ENCODE peak calls at places on chromosome 1, in nine cellular contexts. V is uterus, A is adrenal gland, H is AG09309, R is sigmoid colon, S is fibroblast of mammary gland, C is left ventricle myocardium inferior, E is tibial artery, M is heart left ventricle. L is an unnamed sample.

GRCh38 chr1:9861371-9861770 is 37.6 kb upstream of the CLSTN1 start:
- DNase-seq in M (no peak), R (no peak), V (no peak), C (no peak), S (no peak), E (no peak), A (no peak), H (no peak), L (peak)

GRCh38 chr1:81998165-81998564 is 197.4 kb downstream of the ADGRL2 start:
- DNase-seq in E (no peak), H (no peak), S (peak), A (no peak), V (no peak), M (no peak), R (no peak), C (peak), L (no peak)

GRCh38 chr1:86548863-86549262 is 2.0 kb downstream of the CLCA4 start:
- DNase-seq in H (no peak), C (no peak), S (no peak), E (no peak), A (no peak), V (no peak), M (no peak), R (no peak), L (no peak)

GRCh38 chr1:168693197-168693871 is 35.7 kb downstream of the DPT start:
- DNase-seq in R (no peak), M (no peak), C (no peak), A (no peak), H (no peak), E (no peak), S (no peak), V (no peak), L (no peak)

GRCh38 chr1:97832490-97832889 is 88.3 kb downstream of the DPYD start:
- DNase-seq in M (no peak), R (no peak), S (peak), E (no peak), A (no peak), V (no peak), H (no peak), C (peak), L (peak)

GRCh38 chr1:17688217-17688810 is 66.8 kb upstream of the ACTL8 start:
- DNase-seq in H (no peak), S (no peak), E (no peak), A (no peak), V (no peak), R (no peak), M (no peak), C (no peak), L (peak)

GRCh38 chr1:9732123-9732971 is 80.8 kb downstream of the PIK3CD start:
- DNase-seq in V (no peak), S (peak), R (no peak), A (no peak), M (peak), H (no peak), C (no peak), E (no peak), L (no peak)

GRCh38 chr1:32962248-32962896 is 2.2 kb downstream of the RNF19B start:
- DNase-seq in R (no peak), S (no peak), C (no peak), A (no peak), M (no peak), V (no peak), H (no peak), E (no peak), L (no peak)

GRCh38 chr1:163720294-163720693 is 398.5 kb downstream of the NUF2 start:
- DNase-seq in H (no peak), M (no peak), A (no peak), S (no peak), C (no peak), E (no peak), R (no peak), V (no peak), L (no peak)

GRCh38 chr1:77978969-77979838 is at the start of gene FUBP1:
- DNase-seq in M (peak), E (peak), R (peak), V (peak), C (peak), A (peak), H (peak), S (peak), L (peak)

GRCh38 chr1:21335750-21336168 is 45.5 kb upstream of the ECE1 start:
- DNase-seq in C (no peak), E (no peak), S (no peak), H (no peak), R (peak), V (no peak), M (peak), A (peak), L (peak)

GRCh38 chr1:21333824-21334213 is 43.6 kb upstream of the ECE1 start:
- DNase-seq in M (peak), V (no peak), H (no peak), S (no peak), R (no peak), E (no peak), A (no peak), C (no peak), L (no peak)

GRCh38 chr1:21334214-21335087 is 44.2 kb upstream of the ECE1 start:
- DNase-seq in A (peak), R (peak), C (peak), M (peak), H (peak), V (peak), E (peak), S (peak), L (peak)

GRCh38 chr1:21337010-21337437 is 46.8 kb upstream of the ECE1 start:
- DNase-seq in A (peak), C (no peak), V (no peak), R (peak), H (no peak), M (peak), S (no peak), E (peak), L (peak)

DNA sequence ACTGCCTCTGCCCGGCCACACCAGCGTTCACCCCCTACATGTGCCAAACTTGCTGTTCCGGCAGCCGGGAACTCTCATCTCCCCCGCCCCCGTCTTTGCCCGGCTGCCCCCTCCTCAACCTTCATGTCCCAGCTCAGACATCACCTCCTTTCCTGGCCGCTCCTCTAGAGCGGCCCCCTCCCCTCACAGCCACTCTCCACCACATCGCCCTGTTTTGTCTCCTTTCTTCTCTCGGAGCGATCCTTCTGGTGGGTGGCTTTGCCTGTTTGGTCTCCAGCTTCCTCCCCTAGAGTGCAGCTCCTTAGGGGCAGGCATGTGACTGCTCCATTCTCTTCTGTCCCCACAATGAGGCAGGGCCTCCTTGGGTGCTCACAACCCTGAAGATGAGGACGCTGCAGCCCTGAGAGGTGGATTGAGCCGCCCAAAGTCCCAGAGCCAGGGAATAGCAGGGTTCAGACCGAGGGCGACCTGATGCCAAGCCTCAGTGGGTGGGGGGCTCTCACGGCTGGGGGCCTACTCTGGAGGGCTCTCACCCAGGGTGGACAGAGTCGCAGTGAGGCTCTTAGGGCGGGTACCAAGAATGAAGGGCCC is 44.9 kb upstream of the ECE1 start:
- DNase-seq in A (no peak), V (no peak), S (no peak), C (no peak), M (peak), H (no peak), R (peak), E (no peak), L (no peak)
- H3K4me3 ChIP-seq in A (peak), V (peak), S (peak), C (peak), M (peak), H (peak), R (peak), E (peak), L (peak)

DNA sequence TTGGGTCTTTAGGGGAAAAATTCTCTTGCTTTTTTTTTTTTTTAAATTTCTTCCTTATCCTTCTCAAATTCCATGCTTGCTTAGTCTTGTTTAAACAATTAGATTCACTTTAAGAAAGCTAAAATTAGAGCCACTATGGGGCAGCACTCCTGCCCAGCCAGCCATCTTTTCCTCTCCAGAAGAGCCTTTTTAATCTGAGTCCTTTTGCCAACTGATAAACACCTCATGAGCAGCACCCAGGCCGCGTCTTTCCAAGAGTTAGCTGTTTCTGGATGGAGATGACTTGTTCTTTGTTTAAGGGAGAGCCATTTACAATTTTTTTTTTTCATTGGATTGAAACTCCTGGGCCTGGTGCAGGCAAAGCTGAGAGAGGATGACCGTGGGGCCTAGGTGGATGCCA is 53.3 kb upstream of the TSPAN2 start:
- DNase-seq in M (no peak), H (no peak), A (no peak), R (no peak), E (no peak), S (peak), C (peak), V (no peak), L (no peak)
- TF ChIP-seq CTCF in M (no peak), H (peak), A (no peak), R (no peak), E (no peak), S (peak), C (peak), V (no peak), L (no peak)

DNA sequence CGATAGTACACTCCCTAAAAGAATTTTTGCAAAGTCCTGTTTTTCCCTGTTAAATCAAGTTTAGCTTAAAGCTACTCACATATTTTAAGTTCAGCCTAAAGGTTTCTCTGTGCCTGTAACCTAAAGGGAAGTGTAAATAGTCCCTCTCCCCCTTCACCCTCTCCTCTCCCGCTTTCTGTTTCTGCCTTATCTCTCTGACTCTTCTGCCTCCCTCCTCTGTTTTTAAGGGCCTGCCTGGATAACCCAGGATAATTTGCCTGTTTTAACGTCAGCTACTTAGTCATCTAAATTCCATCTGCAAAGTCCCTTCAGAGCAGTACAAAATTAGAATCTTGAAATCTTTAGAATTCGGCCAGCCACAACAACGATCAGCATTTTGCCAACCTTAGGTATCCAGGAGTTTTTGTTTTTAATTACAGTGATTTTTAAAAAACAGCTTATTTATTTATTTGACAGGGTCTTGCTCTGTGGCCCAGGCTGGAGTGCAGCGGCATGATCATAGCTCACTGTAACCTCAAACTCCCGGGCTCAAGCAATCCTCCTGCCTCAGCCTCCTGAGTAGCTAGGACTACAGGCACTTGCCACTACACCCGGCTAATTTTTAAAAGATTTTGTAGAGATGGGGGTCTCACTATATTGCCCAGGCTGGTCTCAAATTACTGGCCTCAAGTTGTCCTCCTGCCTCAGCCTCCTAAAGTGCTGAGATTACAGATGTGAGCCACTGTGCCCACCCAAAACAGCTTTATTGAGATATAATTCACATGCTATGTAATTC is 92.4 kb downstream of the NID1 start:
- DNase-seq in E (no peak), S (peak), C (no peak), A (no peak), V (no peak), H (no peak), R (peak), M (no peak), L (no peak)
- H3K4me3 ChIP-seq in E (peak), S (peak), C (peak), A (peak), V (peak), H (peak), R (peak), M (peak), L (peak)

GRCh38 chr1:50750021-50750619 is 209.9 kb downstream of the FAF1 start:
- DNase-seq in C (no peak), A (no peak), M (no peak), V (no peak), S (peak), H (no peak), E (no peak), R (no peak), L (peak)
- TF ChIP-seq CTCF in C (peak), A (peak), M (peak), V (no peak), S (peak), H (peak), E (peak), R (no peak), L (peak)

DNA sequence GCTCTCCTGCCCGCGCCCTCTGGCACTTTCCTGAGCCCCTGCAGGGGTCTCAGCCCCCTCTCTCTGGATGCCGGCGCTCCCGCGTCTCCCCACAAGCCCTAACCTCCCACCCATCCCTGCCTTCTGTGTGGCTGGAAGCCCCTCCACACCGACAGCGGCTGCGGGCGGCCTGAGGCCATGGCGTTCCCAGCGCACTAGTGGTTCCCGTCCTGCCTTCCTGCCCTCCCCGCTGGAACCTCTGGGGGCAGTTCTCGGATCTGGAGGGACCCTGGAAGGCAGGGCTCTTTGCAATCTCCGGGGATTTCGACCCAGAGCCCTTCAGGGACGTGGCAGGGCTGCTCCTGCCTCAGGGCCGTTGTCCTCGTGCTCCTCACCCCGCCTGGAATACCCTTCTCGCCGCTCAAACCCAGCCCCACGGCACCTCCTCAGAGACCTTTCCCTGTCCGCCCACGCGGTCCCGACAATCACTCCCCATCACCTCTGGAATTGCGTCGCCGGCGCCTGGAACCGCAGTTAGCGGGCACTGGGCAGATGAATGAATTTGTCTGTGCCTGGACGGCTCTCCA is 493 bp upstream of the ESPN start:
- DNase-seq in M (no peak), R (no peak), C (no peak), V (no peak), S (no peak), A (no peak), E (no peak), H (no peak), L (no peak)
- H3K4me3 ChIP-seq in M (no peak), R (no peak), C (peak), V (no peak), S (no peak), A (peak), E (no peak), H (no peak), L (no peak)

DNA sequence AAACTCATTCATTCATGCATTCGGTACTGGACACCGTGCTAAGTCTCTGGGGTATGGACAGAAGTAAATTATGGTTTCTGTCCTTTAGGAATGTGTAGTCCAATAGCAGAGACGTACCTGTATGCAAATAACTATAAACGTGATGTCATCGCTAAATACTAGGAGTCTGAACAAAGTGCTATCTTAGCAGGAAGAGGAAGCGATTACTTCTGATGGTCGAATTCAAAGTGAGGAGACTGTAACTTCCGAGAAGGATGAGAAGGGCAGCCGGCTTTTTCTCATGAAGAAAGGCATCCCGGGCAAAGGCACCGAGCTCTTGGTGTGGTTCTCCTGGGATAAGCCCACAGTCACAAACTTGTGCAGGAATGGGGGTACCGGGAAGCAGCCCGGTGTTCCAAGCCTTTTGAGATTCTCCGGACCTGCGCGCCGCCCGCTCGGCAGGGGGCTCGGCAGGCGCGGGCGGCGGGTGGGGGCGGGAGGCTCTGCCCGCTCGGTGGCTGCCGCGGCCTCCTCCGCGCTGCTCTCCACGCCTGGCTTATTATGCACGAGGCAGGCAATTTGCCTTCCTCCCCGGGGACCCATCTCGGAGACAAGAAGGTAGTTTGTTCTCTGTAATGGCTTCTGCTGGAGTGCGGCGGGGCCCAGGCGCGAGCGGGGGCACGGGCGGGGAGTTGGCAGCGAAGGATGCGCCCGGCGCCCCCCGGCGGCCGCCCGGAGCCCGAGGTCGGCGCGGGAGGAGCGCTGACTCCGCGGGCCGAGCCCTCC is 67.5 kb upstream of the CD1D start:
- DNase-seq in S (peak), E (no peak), R (no peak), A (no peak), V (peak), M (peak), C (peak), H (no peak), L (peak)
- TF ChIP-seq CTCF in S (no peak), E (peak), R (no peak), A (no peak), V (peak), M (peak), C (peak), H (peak), L (no peak)

DNA sequence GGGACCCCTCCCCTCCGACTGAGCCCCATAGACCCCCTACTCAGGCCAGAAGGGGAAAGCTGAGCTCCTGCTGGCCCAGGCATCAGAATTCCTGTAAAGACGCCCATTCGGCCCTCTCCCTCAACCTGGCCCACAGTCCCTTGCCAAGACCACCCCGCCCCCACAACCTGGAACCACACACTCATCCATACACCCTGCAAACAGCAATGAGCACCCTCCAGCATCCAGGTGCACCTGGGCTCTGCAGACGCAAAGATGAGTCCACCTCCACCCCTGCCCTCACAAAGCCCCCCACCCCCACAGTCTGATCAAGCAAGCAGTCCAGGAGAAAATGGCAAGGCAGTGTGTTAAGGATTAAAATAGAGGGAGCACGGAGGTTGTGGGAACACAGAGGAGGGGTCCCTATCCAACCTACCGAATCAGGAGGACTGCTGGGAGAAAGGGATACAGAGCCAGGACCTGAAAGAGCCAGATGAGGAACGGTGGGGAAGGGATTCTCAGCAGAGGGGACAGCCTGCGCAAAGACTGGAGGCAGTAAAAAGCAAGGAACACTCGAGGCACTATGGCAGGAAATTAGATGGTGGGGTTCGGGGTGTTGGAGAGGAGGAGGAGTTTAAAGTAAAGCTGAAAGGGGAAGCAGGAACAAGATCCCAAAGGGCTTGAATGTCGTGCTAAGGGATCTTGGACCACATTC is 67.3 kb upstream of the LAPTM5 start:
- DNase-seq in C (no peak), E (no peak), S (no peak), H (no peak), V (no peak), M (no peak), A (no peak), R (no peak), L (no peak)
- H3K4me3 ChIP-seq in C (peak), E (peak), S (peak), H (peak), V (peak), M (peak), A (no peak), R (peak), L (peak)

L was measured in BE2C.